ENCODE peak calls at places on chromosome 10, in nine cellular contexts. J is stimulated activated CD8-positive, alpha-beta memory T cell treated with anti-CD3 and anti-CD28 coated beads, Interleukin-7, amount 100 ng/mL, for 24 hours; B is astrocyte of the hippocampus; Z is AG10803; L is kidney glomerular epithelial cell; G is H7; M is central memory CD4-positive, alpha-beta T cell; S is Right ventricle myocardium superior; Y is NCI-H1092 treated with DMSO at 0.1 percent for 48 hours. T is an unnamed sample.

GRCh38 chr10:30456262-30456661 is 22.3 kb downstream of the MAP3K8 start:
- DNase-seq in J (no peak), B (no peak), Z (no peak), L (no peak), G (no peak), M (no peak), S (no peak), Y (no peak), T (no peak)

GRCh38 chr10:6396652-6397051 is 183.4 kb downstream of the PRKCQ start:
- DNase-seq in J (no peak), B (peak), Z (peak), L (no peak), G (no peak), M (no peak), S (no peak), Y (no peak), T (no peak)

GRCh38 chr10:70048309-70048708 is 4.3 kb upstream of the MACROH2A2 start:
- DNase-seq in J (no peak), B (no peak), Z (no peak), L (no peak), G (no peak), M (no peak), S (no peak), Y (no peak), T (no peak)

GRCh38 chr10:128915630-128916029 is 551.4 kb upstream of the MGMT start:
- DNase-seq in J (no peak), B (no peak), Z (no peak), L (no peak), G (no peak), M (no peak), S (no peak), Y (no peak), T (no peak)

GRCh38 chr10:11110499-11110898 is 92.8 kb downstream of the CELF2 start:
- DNase-seq in J (no peak), B (peak), Z (no peak), L (no peak), G (no peak), M (no peak), S (no peak), Y (no peak), T (no peak)

GRCh38 chr10:89327803-89328441 is at the start of gene IFIT3:
- DNase-seq in J (no peak), B (peak), Z (peak), L (peak), G (no peak), M (peak), S (peak), Y (no peak), T (no peak)

GRCh38 chr10:87603769-87604168 is 55.9 kb upstream of the PAPSS2 start:
- DNase-seq in J (no peak), B (peak), Z (peak), L (no peak), G (no peak), M (no peak), S (no peak), Y (no peak), T (no peak)

GRCh38 chr10:19922236-19922963 is 106.2 kb downstream of the PLXDC2 start:
- DNase-seq in J (no peak), B (peak), Z (peak), L (peak), G (no peak), M (no peak), S (no peak), Y (no peak), T (no peak)

GRCh38 chr10:125231116-125231812 is 70.9 kb upstream of the CTBP2 start:
- DNase-seq in J (no peak), B (peak), Z (peak), L (peak), G (peak), M (no peak), S (no peak), Y (no peak), T (no peak)

GRCh38 chr10:62433181-62433692 is 59.1 kb downstream of the ZNF365 start:
- DNase-seq in J (peak), B (peak), Z (peak), L (peak), G (no peak), M (no peak), S (peak), Y (no peak), T (no peak)

GRCh38 chr10:50937230-50937907 is 51.9 kb upstream of the A1CF start:
- DNase-seq in J (no peak), B (peak), Z (peak), L (peak), G (peak), M (no peak), S (no peak), Y (no peak), T (no peak)

GRCh38 chr10:11331706-11332105 is 279.7 kb downstream of the USP6NL start:
- DNase-seq in J (no peak), B (peak), Z (no peak), L (no peak), G (no peak), M (no peak), S (no peak), Y (no peak), T (no peak)

GRCh38 chr10:132041340-132041739 is 24.4 kb upstream of the JAKMIP3 start:
- DNase-seq in J (no peak), B (no peak), Z (no peak), L (no peak), G (no peak), M (no peak), S (peak), Y (no peak), T (no peak)

GRCh38 chr10:63267414-63268138 is 134.4 kb downstream of the NRBF2 start:
- DNase-seq in J (no peak), B (peak), Z (peak), L (peak), G (no peak), M (peak), S (no peak), Y (peak), T (peak)

GRCh38 chr10:30885423-30885822 is 146.2 kb downstream of the ZNF438 start:
- DNase-seq in J (no peak), B (no peak), Z (no peak), L (no peak), G (no peak), M (no peak), S (no peak), Y (no peak), T (no peak)

GRCh38 chr10:77099136-77099535 is 538.5 kb downstream of the KCNMA1 start:
- DNase-seq in J (no peak), B (no peak), Z (no peak), L (no peak), G (no peak), M (no peak), S (no peak), Y (no peak), T (no peak)

GRCh38 chr10:15167411-15168295 is 840 bp downstream of the NMT2 start:
- DNase-seq in J (no peak), B (peak), Z (peak), L (peak), G (peak), M (no peak), S (peak), Y (peak), T (no peak)